ENCODE peak calls at places on chromosomes 13 and 19, in eight cellular contexts. One of them, this sample, is unnamed.

GRCh38 chr13:21673592-21674270 is 2.9 kb downstream of the FGF9 start:
- DNase-seq in astrocyte: no peak
- DNase-seq in Peyer's patch: peak; percentile 81
- DNase-seq in ascending aorta: no peak
- DNase-seq in breast epithelium: no peak
- DNase-seq in upper lobe of right lung: peak; percentile 82
- DNase-seq in spleen: peak; percentile 86
- DNase-seq in esophagus squamous epithelium: no peak
- DNase-seq in this sample: no peak

GRCh38 chr19:3162418-3163229 is 15.9 kb upstream of the S1PR4 start:
- DNase-seq in ascending aorta: no peak
- DNase-seq in astrocyte: no peak
- DNase-seq in Peyer's patch: no peak
- DNase-seq in upper lobe of right lung: peak; percentile 67
- DNase-seq in breast epithelium: no peak
- DNase-seq in spleen: no peak
- DNase-seq in esophagus squamous epithelium: no peak
- DNase-seq in this sample: no peak

GRCh38 chr13:30371649-30372265 is 50.5 kb upstream of the UBE2L5 start:
- DNase-seq in ascending aorta: no peak
- DNase-seq in Peyer's patch: peak; percentile 52
- DNase-seq in astrocyte: peak; percentile 58
- DNase-seq in breast epithelium: no peak
- DNase-seq in esophagus squamous epithelium: peak; percentile 29
- DNase-seq in upper lobe of right lung: no peak
- DNase-seq in spleen: peak; percentile 90
- DNase-seq in this sample: no peak

GRCh38 chr13:73106513-73107214 is 47.9 kb downstream of the KLF5 start:
- DNase-seq in esophagus squamous epithelium: no peak
- DNase-seq in Peyer's patch: no peak
- DNase-seq in breast epithelium: no peak
- DNase-seq in upper lobe of right lung: no peak
- DNase-seq in ascending aorta: no peak
- DNase-seq in astrocyte: no peak
- DNase-seq in spleen: no peak
- DNase-seq in this sample: no peak

GRCh38 chr19:2185734-2186070 is 22.0 kb downstream of the DOT1L start:
- DNase-seq in esophagus squamous epithelium: no peak
- DNase-seq in breast epithelium: no peak
- DNase-seq in Peyer's patch: no peak
- DNase-seq in upper lobe of right lung: no peak
- DNase-seq in spleen: no peak
- DNase-seq in astrocyte: no peak
- DNase-seq in ascending aorta: no peak
- DNase-seq in this sample: no peak

GRCh38 chr13:51913421-51914136 is 51.8 kb downstream of the CCDC70 start:
- DNase-seq in ascending aorta: peak; percentile 27
- DNase-seq in spleen: no peak
- DNase-seq in esophagus squamous epithelium: no peak
- DNase-seq in astrocyte: no peak
- DNase-seq in Peyer's patch: no peak
- DNase-seq in upper lobe of right lung: no peak
- DNase-seq in breast epithelium: no peak
- DNase-seq in this sample: no peak

GRCh38 chr19:33186835-33187540 is 7.1 kb upstream of the LRP3 start:
- DNase-seq in astrocyte: no peak
- DNase-seq in breast epithelium: no peak
- DNase-seq in spleen: peak; percentile 72
- DNase-seq in esophagus squamous epithelium: no peak
- DNase-seq in Peyer's patch: peak; percentile 65
- DNase-seq in ascending aorta: no peak
- DNase-seq in upper lobe of right lung: peak; percentile 59
- DNase-seq in this sample: no peak

GRCh38 chr19:29771708-29772415 is 39.9 kb upstream of the CCNE1 start:
- DNase-seq in breast epithelium: no peak
- DNase-seq in astrocyte: peak; percentile 14
- DNase-seq in ascending aorta: no peak
- DNase-seq in esophagus squamous epithelium: no peak
- DNase-seq in upper lobe of right lung: no peak
- DNase-seq in spleen: no peak
- DNase-seq in Peyer's patch: peak; percentile 60
- DNase-seq in this sample: peak; percentile 28

GRCh38 chr19:18999896-19000620 is 33.3 kb downstream of the SUGP2 start:
- DNase-seq in Peyer's patch: no peak
- DNase-seq in breast epithelium: no peak
- DNase-seq in spleen: no peak
- DNase-seq in ascending aorta: no peak
- DNase-seq in upper lobe of right lung: no peak
- DNase-seq in esophagus squamous epithelium: no peak
- DNase-seq in astrocyte: no peak
- DNase-seq in this sample: no peak

GRCh38 chr19:1396768-1397679 is 4.3 kb downstream of the GAMT start:
- DNase-seq in Peyer's patch: no peak
- DNase-seq in esophagus squamous epithelium: no peak
- DNase-seq in ascending aorta: no peak
- DNase-seq in upper lobe of right lung: no peak
- DNase-seq in spleen: no peak
- DNase-seq in breast epithelium: no peak
- DNase-seq in astrocyte: no peak
- DNase-seq in this sample: no peak

GRCh38 chr13:66805657-66806056 is 424.5 kb downstream of the PCDH9 start:
- DNase-seq in upper lobe of right lung: no peak
- DNase-seq in esophagus squamous epithelium: no peak
- DNase-seq in astrocyte: peak; percentile 81
- DNase-seq in breast epithelium: no peak
- DNase-seq in spleen: no peak
- DNase-seq in Peyer's patch: no peak
- DNase-seq in ascending aorta: no peak
- DNase-seq in this sample: no peak

GRCh38 chr13:44004881-44005280 is 125.2 kb downstream of the LACC1 start:
- DNase-seq in upper lobe of right lung: no peak
- DNase-seq in breast epithelium: no peak
- DNase-seq in esophagus squamous epithelium: no peak
- DNase-seq in astrocyte: peak; percentile 70
- DNase-seq in ascending aorta: no peak
- DNase-seq in spleen: no peak
- DNase-seq in Peyer's patch: no peak
- DNase-seq in this sample: no peak

GRCh38 chr13:81395368-81395767 is 1054.4 kb upstream of the SPRY2 start:
- DNase-seq in astrocyte: no peak
- DNase-seq in Peyer's patch: peak; percentile 56
- DNase-seq in spleen: no peak
- DNase-seq in breast epithelium: no peak
- DNase-seq in esophagus squamous epithelium: no peak
- DNase-seq in ascending aorta: no peak
- DNase-seq in upper lobe of right lung: no peak
- DNase-seq in this sample: no peak
- H3K4me1 ChIP-seq in astrocyte: no peaks in the 10 kb centered on the region
- H3K4me1 ChIP-seq in Peyer's patch: no peaks in the 10 kb centered on the region
- H3K4me1 ChIP-seq in spleen: no peaks in the 10 kb centered on the region
- H3K4me1 ChIP-seq in breast epithelium: no peaks in the 10 kb centered on the region
- H3K4me1 ChIP-seq in esophagus squamous epithelium: no peaks in the 10 kb centered on the region
- H3K4me1 ChIP-seq in ascending aorta: no peaks in the 10 kb centered on the region
- H3K4me1 ChIP-seq in upper lobe of right lung: no peaks in the 10 kb centered on the region
- H3K4me1 ChIP-seq in this sample: no peaks in the 10 kb centered on the region

GRCh38 chr13:114140909-114141255 is 8.5 kb upstream of the RASA3 start:
- DNase-seq in esophagus squamous epithelium: no peak
- DNase-seq in ascending aorta: no peak
- DNase-seq in upper lobe of right lung: no peak
- DNase-seq in breast epithelium: no peak
- DNase-seq in spleen: peak; percentile 84
- DNase-seq in astrocyte: no peak
- DNase-seq in Peyer's patch: peak; percentile 41
- DNase-seq in this sample: no peak
- H3K4me1 ChIP-seq in esophagus squamous epithelium: peaks cover 19% of the 10 kb centered on the region
- H3K4me1 ChIP-seq in ascending aorta: no peaks in the 10 kb centered on the region
- H3K4me1 ChIP-seq in upper lobe of right lung: peaks cover 13% of the 10 kb centered on the region
- H3K4me1 ChIP-seq in breast epithelium: no peaks in the 10 kb centered on the region
- H3K4me1 ChIP-seq in spleen: peaks cover 16% of the 10 kb centered on the region
- H3K4me1 ChIP-seq in astrocyte: no peaks in the 10 kb centered on the region
- H3K4me1 ChIP-seq in Peyer's patch: peaks cover 25% of the 10 kb centered on the region
- H3K4me1 ChIP-seq in this sample: peaks cover 4% of the 10 kb centered on the region

GRCh38 chr13:25677956-25678355 is 306.2 kb downstream of the ATP8A2 start:
- DNase-seq in breast epithelium: no peak
- DNase-seq in ascending aorta: no peak
- DNase-seq in spleen: no peak
- DNase-seq in upper lobe of right lung: no peak
- DNase-seq in esophagus squamous epithelium: no peak
- DNase-seq in Peyer's patch: no peak
- DNase-seq in astrocyte: peak; percentile 6
- DNase-seq in this sample: no peak

GRCh38 chr13:25679154-25679553 is 307.4 kb downstream of the ATP8A2 start:
- DNase-seq in breast epithelium: no peak
- DNase-seq in spleen: no peak
- DNase-seq in ascending aorta: no peak
- DNase-seq in upper lobe of right lung: no peak
- DNase-seq in Peyer's patch: no peak
- DNase-seq in astrocyte: no peak
- DNase-seq in esophagus squamous epithelium: no peak
- DNase-seq in this sample: no peak

GRCh38 chr13:25682221-25682620 is 310.4 kb downstream of the ATP8A2 start:
- DNase-seq in spleen: no peak
- DNase-seq in esophagus squamous epithelium: no peak
- DNase-seq in upper lobe of right lung: no peak
- DNase-seq in breast epithelium: no peak
- DNase-seq in Peyer's patch: no peak
- DNase-seq in ascending aorta: no peak
- DNase-seq in astrocyte: no peak
- DNase-seq in this sample: no peak

GRCh38 chr13:25678398-25678797 is 306.6 kb downstream of the ATP8A2 start:
- DNase-seq in breast epithelium: no peak
- DNase-seq in upper lobe of right lung: no peak
- DNase-seq in spleen: no peak
- DNase-seq in Peyer's patch: no peak
- DNase-seq in ascending aorta: no peak
- DNase-seq in astrocyte: no peak
- DNase-seq in esophagus squamous epithelium: no peak
- DNase-seq in this sample: no peak

DNA sequence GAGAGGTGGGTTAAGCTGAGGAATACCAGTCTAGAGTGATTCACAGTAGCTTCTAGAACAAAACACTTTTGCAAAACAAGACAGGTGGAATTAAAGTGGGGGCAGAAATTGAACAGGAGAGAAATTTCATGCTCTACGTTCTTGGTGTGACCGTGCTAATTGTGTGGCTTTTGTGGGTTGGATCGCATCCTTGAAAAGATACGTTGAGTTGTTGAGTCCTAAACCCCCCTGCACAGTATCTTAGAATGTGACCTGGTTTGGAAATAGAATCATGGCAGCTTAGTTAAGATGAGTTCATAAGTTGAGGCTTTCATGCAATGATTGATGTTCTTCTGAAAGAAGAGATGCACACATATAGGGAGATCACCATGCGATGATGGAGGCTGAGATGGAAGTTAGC is 308.2 kb downstream of the ATP8A2 start:
- DNase-seq in spleen: no peak
- DNase-seq in esophagus squamous epithelium: no peak
- DNase-seq in Peyer's patch: no peak
- DNase-seq in astrocyte: no peak
- DNase-seq in upper lobe of right lung: no peak
- DNase-seq in ascending aorta: no peak
- DNase-seq in breast epithelium: no peak
- DNase-seq in this sample: no peak
- H3K4me1 ChIP-seq in spleen: no peaks in the 10 kb centered on the region
- H3K4me1 ChIP-seq in esophagus squamous epithelium: no peaks in the 10 kb centered on the region
- H3K4me1 ChIP-seq in Peyer's patch: no peaks in the 10 kb centered on the region
- H3K4me1 ChIP-seq in astrocyte: no peaks in the 10 kb centered on the region
- H3K4me1 ChIP-seq in upper lobe of right lung: no peaks in the 10 kb centered on the region
- H3K4me1 ChIP-seq in ascending aorta: no peaks in the 10 kb centered on the region
- H3K4me1 ChIP-seq in breast epithelium: no peaks in the 10 kb centered on the region
- H3K4me1 ChIP-seq in this sample: no peaks in the 10 kb centered on the region

DNA sequence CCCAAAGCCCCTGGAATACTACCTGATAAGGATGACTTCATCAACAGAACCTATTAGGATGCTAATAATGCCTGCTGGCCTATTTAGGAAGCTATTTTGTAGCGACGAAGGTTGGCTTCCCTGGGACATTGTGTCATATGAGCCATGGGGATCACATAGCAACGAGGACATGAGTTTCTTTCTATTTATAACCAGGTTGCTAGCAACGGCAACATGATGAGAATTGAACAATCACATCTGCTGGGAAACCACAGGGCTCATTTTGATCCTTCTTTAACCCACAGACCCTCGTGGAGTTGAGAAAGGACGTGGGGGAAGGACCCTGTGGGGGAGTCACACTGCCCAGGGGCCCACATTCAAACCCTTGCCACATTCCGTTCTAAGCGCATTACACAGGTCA is 172.2 kb downstream of the COL4A1 start:
- DNase-seq in ascending aorta: no peak
- DNase-seq in breast epithelium: no peak
- DNase-seq in esophagus squamous epithelium: no peak
- DNase-seq in spleen: no peak
- DNase-seq in upper lobe of right lung: no peak
- DNase-seq in Peyer's patch: no peak
- DNase-seq in astrocyte: no peak
- DNase-seq in this sample: no peak
- H3K4me1 ChIP-seq in ascending aorta: no peaks in the 10 kb centered on the region
- H3K4me1 ChIP-seq in breast epithelium: no peaks in the 10 kb centered on the region
- H3K4me1 ChIP-seq in esophagus squamous epithelium: peaks cover 3% of the 10 kb centered on the region
- H3K4me1 ChIP-seq in spleen: peaks cover 4% of the 10 kb centered on the region
- H3K4me1 ChIP-seq in upper lobe of right lung: no peaks in the 10 kb centered on the region
- H3K4me1 ChIP-seq in Peyer's patch: no peaks in the 10 kb centered on the region
- H3K4me1 ChIP-seq in astrocyte: peaks cover 42% of the 10 kb centered on the region
- H3K4me1 ChIP-seq in this sample: no peaks in the 10 kb centered on the region

GRCh38 chr19:5622465-5623396 is at the start of the genes SAFB and SAFB2:
- DNase-seq in breast epithelium: peak; percentile 99
- DNase-seq in astrocyte: peak; percentile 96
- DNase-seq in esophagus squamous epithelium: peak; percentile 95
- DNase-seq in Peyer's patch: peak; percentile 99
- DNase-seq in spleen: peak; percentile 100
- DNase-seq in upper lobe of right lung: peak; percentile 100
- DNase-seq in ascending aorta: peak; percentile 100
- DNase-seq in this sample: peak; percentile 97

GRCh38 chr19:5623397-5624153 is 692 bp downstream of the SAFB start:
- DNase-seq in upper lobe of right lung: no peak
- DNase-seq in ascending aorta: peak; percentile 70
- DNase-seq in spleen: no peak
- DNase-seq in esophagus squamous epithelium: no peak
- DNase-seq in Peyer's patch: peak; percentile 54
- DNase-seq in breast epithelium: no peak
- DNase-seq in astrocyte: no peak
- DNase-seq in this sample: no peak

GRCh38 chr19:5625641-5626040 is 2.8 kb downstream of the SAFB start:
- DNase-seq in ascending aorta: peak; percentile 38
- DNase-seq in spleen: no peak
- DNase-seq in upper lobe of right lung: no peak
- DNase-seq in Peyer's patch: no peak
- DNase-seq in breast epithelium: no peak
- DNase-seq in astrocyte: no peak
- DNase-seq in esophagus squamous epithelium: no peak
- DNase-seq in this sample: no peak

GRCh38 chr19:5624154-5624663 is 1.3 kb downstream of the SAFB start:
- DNase-seq in esophagus squamous epithelium: no peak
- DNase-seq in upper lobe of right lung: peak; percentile 72
- DNase-seq in ascending aorta: no peak
- DNase-seq in Peyer's patch: peak; percentile 58
- DNase-seq in astrocyte: peak; percentile 35
- DNase-seq in breast epithelium: peak; percentile 63
- DNase-seq in spleen: peak; percentile 66
- DNase-seq in this sample: no peak

GRCh38 chr19:5624741-5625140 is 1.9 kb downstream of the SAFB start:
- DNase-seq in spleen: no peak
- DNase-seq in breast epithelium: no peak
- DNase-seq in Peyer's patch: no peak
- DNase-seq in ascending aorta: peak; percentile 52
- DNase-seq in astrocyte: no peak
- DNase-seq in esophagus squamous epithelium: no peak
- DNase-seq in upper lobe of right lung: no peak
- DNase-seq in this sample: no peak
- H3K4me1 ChIP-seq in spleen: peaks cover 65% of the 10 kb centered on the region
- H3K4me1 ChIP-seq in breast epithelium: no peaks in the 10 kb centered on the region
- H3K4me1 ChIP-seq in Peyer's patch: peaks cover 31% of the 10 kb centered on the region
- H3K4me1 ChIP-seq in ascending aorta: peaks cover 3% of the 10 kb centered on the region
- H3K4me1 ChIP-seq in astrocyte: peaks cover 38% of the 10 kb centered on the region
- H3K4me1 ChIP-seq in esophagus squamous epithelium: peaks cover 58% of the 10 kb centered on the region
- H3K4me1 ChIP-seq in upper lobe of right lung: peaks cover 70% of the 10 kb centered on the region
- H3K4me1 ChIP-seq in this sample: peaks cover 18% of the 10 kb centered on the region

This sample was measured in Panc1.